ENCODE peak calls at places on chromosomes 13 and 19, in eight cellular contexts. One of them, this sample, is unnamed.
A peak's percentile ranks its signal among the peaks of the same experiment; 100 is the strongest.

GRCh38 chr19:1851581-1852293 is 3.5 kb upstream of the REXO1 start:
- DNase-seq in natural killer cell: peak; percentile 54
- DNase-seq in PC-3: no peak
- DNase-seq in breast epithelium: no peak
- DNase-seq in H7: peak; percentile 72
- DNase-seq in HS-5: no peak
- DNase-seq in keratinocyte: no peak
- DNase-seq in CD8-positive, alpha-beta memory T cell: peak; percentile 45
- DNase-seq in this sample: no peak

GRCh38 chr13:107461751-107462150 is 753.6 kb downstream of the LIG4 start:
- DNase-seq in breast epithelium: no peak
- DNase-seq in H7: no peak
- DNase-seq in PC-3: no peak
- DNase-seq in natural killer cell: no peak
- DNase-seq in keratinocyte: no peak
- DNase-seq in CD8-positive, alpha-beta memory T cell: no peak
- DNase-seq in HS-5: no peak
- DNase-seq in this sample: no peak

GRCh38 chr19:1747285-1748114 is 5.8 kb upstream of the ONECUT3 start:
- DNase-seq in breast epithelium: no peak
- DNase-seq in H7: peak; percentile 89
- DNase-seq in natural killer cell: no peak
- DNase-seq in keratinocyte: peak; percentile 93
- DNase-seq in PC-3: peak; percentile 97
- DNase-seq in HS-5: peak; percentile 53
- DNase-seq in CD8-positive, alpha-beta memory T cell: no peak
- DNase-seq in this sample: peak; percentile 99

GRCh38 chr19:7921955-7922840 is 2.1 kb downstream of the SNAPC2 start:
- DNase-seq in H7: no peak
- DNase-seq in HS-5: no peak
- DNase-seq in natural killer cell: no peak
- DNase-seq in keratinocyte: no peak
- DNase-seq in PC-3: no peak
- DNase-seq in breast epithelium: no peak
- DNase-seq in CD8-positive, alpha-beta memory T cell: no peak
- DNase-seq in this sample: no peak

GRCh38 chr19:46976845-46977320 is 42.8 kb upstream of the NPAS1 start:
- DNase-seq in H7: peak; percentile 73
- DNase-seq in natural killer cell: no peak
- DNase-seq in CD8-positive, alpha-beta memory T cell: no peak
- DNase-seq in HS-5: no peak
- DNase-seq in keratinocyte: no peak
- DNase-seq in PC-3: no peak
- DNase-seq in breast epithelium: no peak
- DNase-seq in this sample: no peak

GRCh38 chr13:40664100-40665060 is 2.1 kb downstream of the FOXO1 start:
- DNase-seq in keratinocyte: no peak
- DNase-seq in HS-5: no peak
- DNase-seq in CD8-positive, alpha-beta memory T cell: peak; percentile 67
- DNase-seq in H7: peak; percentile 68
- DNase-seq in breast epithelium: peak; percentile 66
- DNase-seq in natural killer cell: peak; percentile 68
- DNase-seq in PC-3: peak; percentile 49
- DNase-seq in this sample: no peak

GRCh38 chr19:57269515-57270250 is 10.6 kb upstream of the ZNF460 start:
- DNase-seq in natural killer cell: no peak
- DNase-seq in keratinocyte: no peak
- DNase-seq in CD8-positive, alpha-beta memory T cell: no peak
- DNase-seq in PC-3: peak; percentile 95
- DNase-seq in breast epithelium: no peak
- DNase-seq in H7: no peak
- DNase-seq in HS-5: peak; percentile 81
- DNase-seq in this sample: peak; percentile 77

GRCh38 chr13:66037096-66037495 is 1193.0 kb downstream of the PCDH9 start:
- DNase-seq in breast epithelium: no peak
- DNase-seq in HS-5: no peak
- DNase-seq in PC-3: no peak
- DNase-seq in H7: no peak
- DNase-seq in natural killer cell: no peak
- DNase-seq in CD8-positive, alpha-beta memory T cell: no peak
- DNase-seq in keratinocyte: no peak
- DNase-seq in this sample: no peak

GRCh38 chr19:48400018-48400742 is 6.7 kb downstream of the GRIN2D start:
- DNase-seq in breast epithelium: no peak
- DNase-seq in HS-5: no peak
- DNase-seq in H7: peak; percentile 89
- DNase-seq in PC-3: peak; percentile 41
- DNase-seq in CD8-positive, alpha-beta memory T cell: peak; percentile 42
- DNase-seq in keratinocyte: no peak
- DNase-seq in natural killer cell: peak; percentile 35
- DNase-seq in this sample: no peak

GRCh38 chr13:43153436-43154082 is 130.2 kb downstream of the DNAJC15 start:
- DNase-seq in PC-3: peak; percentile 88
- DNase-seq in keratinocyte: peak; percentile 23
- DNase-seq in H7: no peak
- DNase-seq in breast epithelium: no peak
- DNase-seq in natural killer cell: no peak
- DNase-seq in HS-5: peak; percentile 8
- DNase-seq in CD8-positive, alpha-beta memory T cell: no peak
- DNase-seq in this sample: no peak

GRCh38 chr19:7773841-7774240 is 10.8 kb downstream of the CLEC4M start:
- DNase-seq in breast epithelium: no peak
- DNase-seq in H7: no peak
- DNase-seq in PC-3: no peak
- DNase-seq in natural killer cell: no peak
- DNase-seq in keratinocyte: peak; percentile 35
- DNase-seq in HS-5: no peak
- DNase-seq in CD8-positive, alpha-beta memory T cell: no peak
- DNase-seq in this sample: peak; percentile 71

GRCh38 chr13:99067160-99067985 is 89.5 kb upstream of the DOCK9 start:
- DNase-seq in breast epithelium: no peak
- DNase-seq in keratinocyte: peak; percentile 68
- DNase-seq in H7: no peak
- DNase-seq in PC-3: peak; percentile 87
- DNase-seq in HS-5: peak; percentile 57
- DNase-seq in natural killer cell: no peak
- DNase-seq in CD8-positive, alpha-beta memory T cell: no peak
- DNase-seq in this sample: peak; percentile 60

GRCh38 chr19:5617080-5617479 is 5.5 kb downstream of the SAFB2 start:
- DNase-seq in natural killer cell: no peak
- DNase-seq in breast epithelium: no peak
- DNase-seq in CD8-positive, alpha-beta memory T cell: no peak
- DNase-seq in PC-3: no peak
- DNase-seq in H7: no peak
- DNase-seq in keratinocyte: no peak
- DNase-seq in HS-5: no peak
- DNase-seq in this sample: no peak

GRCh38 chr13:51931606-51932005 is 69.8 kb downstream of the CCDC70 start:
- DNase-seq in PC-3: no peak
- DNase-seq in keratinocyte: no peak
- DNase-seq in CD8-positive, alpha-beta memory T cell: no peak
- DNase-seq in breast epithelium: no peak
- DNase-seq in H7: no peak
- DNase-seq in HS-5: no peak
- DNase-seq in natural killer cell: no peak
- DNase-seq in this sample: no peak

GRCh38 chr19:57241181-57241580 is 749 bp downstream of the ZNF805 start:
- DNase-seq in breast epithelium: no peak
- DNase-seq in natural killer cell: no peak
- DNase-seq in HS-5: no peak
- DNase-seq in keratinocyte: no peak
- DNase-seq in H7: no peak
- DNase-seq in PC-3: no peak
- DNase-seq in CD8-positive, alpha-beta memory T cell: no peak
- DNase-seq in this sample: no peak

GRCh38 chr19:29372921-29373797 is 152.6 kb upstream of the VSTM2B start:
- DNase-seq in CD8-positive, alpha-beta memory T cell: no peak
- DNase-seq in breast epithelium: no peak
- DNase-seq in keratinocyte: no peak
- DNase-seq in H7: peak; percentile 2
- DNase-seq in HS-5: no peak
- DNase-seq in PC-3: no peak
- DNase-seq in natural killer cell: no peak
- DNase-seq in this sample: no peak

GRCh38 chr19:17610384-17610783 is 54.9 kb downstream of the COLGALT1 start:
- DNase-seq in HS-5: no peak
- DNase-seq in keratinocyte: no peak
- DNase-seq in H7: peak; percentile 72
- DNase-seq in breast epithelium: no peak
- DNase-seq in CD8-positive, alpha-beta memory T cell: no peak
- DNase-seq in natural killer cell: no peak
- DNase-seq in PC-3: no peak
- DNase-seq in this sample: no peak

This sample was measured in epithelial cell of prostate.